ENCODE peak calls at places on chromosomes 2 and 18, in eight cellular contexts. One of them, this sample, is unnamed.

GRCh38 chr2:159204381-159204780 is 82.1 kb downstream of the WDSUB1 start:
- DNase-seq in GM06990: no peak
- DNase-seq in GM12878: no peak
- DNase-seq in mucosa of descending colon: no peak
- DNase-seq in fibroblast of pulmonary artery: no peak
- DNase-seq in colonic mucosa: no peak
- DNase-seq in ovary: no peak
- DNase-seq in HL-60: no peak
- DNase-seq in this sample: no peak

GRCh38 chr2:174015428-174015827 is 50.3 kb upstream of the SP3 start:
- DNase-seq in GM06990: no peak
- DNase-seq in GM12878: no peak
- DNase-seq in mucosa of descending colon: no peak
- DNase-seq in fibroblast of pulmonary artery: no peak
- DNase-seq in colonic mucosa: no peak
- DNase-seq in ovary: no peak
- DNase-seq in HL-60: no peak
- DNase-seq in this sample: no peak

GRCh38 chr2:151973901-151974199 is 125.0 kb downstream of the CACNB4 start:
- DNase-seq in GM06990: no peak
- DNase-seq in GM12878: no peak
- DNase-seq in mucosa of descending colon: no peak
- DNase-seq in fibroblast of pulmonary artery: peak
- DNase-seq in colonic mucosa: no peak
- DNase-seq in ovary: no peak
- DNase-seq in HL-60: peak
- DNase-seq in this sample: no peak

GRCh38 chr2:34401186-34401585 is 802.1 kb upstream of the FAM98A start:
- DNase-seq in GM06990: no peak
- DNase-seq in GM12878: no peak
- DNase-seq in mucosa of descending colon: no peak
- DNase-seq in fibroblast of pulmonary artery: no peak
- DNase-seq in colonic mucosa: no peak
- DNase-seq in ovary: no peak
- DNase-seq in HL-60: no peak
- DNase-seq in this sample: no peak

GRCh38 chr2:27212626-27213471 is 781 bp upstream of the SLC5A6 start:
- DNase-seq in GM06990: no peak
- DNase-seq in GM12878: no peak
- DNase-seq in mucosa of descending colon: no peak
- DNase-seq in fibroblast of pulmonary artery: peak
- DNase-seq in colonic mucosa: peak
- DNase-seq in ovary: no peak
- DNase-seq in HL-60: peak
- DNase-seq in this sample: no peak

GRCh38 chr18:1488957-1489356 is 584.3 kb downstream of the ADCYAP1 start:
- DNase-seq in GM06990: no peak
- DNase-seq in GM12878: no peak
- DNase-seq in mucosa of descending colon: no peak
- DNase-seq in fibroblast of pulmonary artery: no peak
- DNase-seq in colonic mucosa: no peak
- DNase-seq in ovary: no peak
- DNase-seq in HL-60: no peak
- DNase-seq in this sample: no peak

GRCh38 chr2:145044506-145044905 is 524.6 kb upstream of the ZEB2 start:
- DNase-seq in GM06990: no peak
- DNase-seq in GM12878: no peak
- DNase-seq in mucosa of descending colon: no peak
- DNase-seq in fibroblast of pulmonary artery: no peak
- DNase-seq in colonic mucosa: no peak
- DNase-seq in ovary: no peak
- DNase-seq in HL-60: no peak
- DNase-seq in this sample: no peak

GRCh38 chr2:2810504-2810903 is 479.4 kb upstream of the MYT1L start:
- DNase-seq in GM06990: no peak
- DNase-seq in GM12878: no peak
- DNase-seq in mucosa of descending colon: no peak
- DNase-seq in fibroblast of pulmonary artery: no peak
- DNase-seq in colonic mucosa: no peak
- DNase-seq in ovary: no peak
- DNase-seq in HL-60: no peak
- DNase-seq in this sample: no peak

GRCh38 chr2:222418734-222419133 is 5.6 kb upstream of the SGPP2 start:
- DNase-seq in GM06990: no peak
- DNase-seq in GM12878: no peak
- DNase-seq in mucosa of descending colon: no peak
- DNase-seq in fibroblast of pulmonary artery: no peak
- DNase-seq in colonic mucosa: no peak
- DNase-seq in ovary: no peak
- DNase-seq in HL-60: no peak
- DNase-seq in this sample: no peak

GRCh38 chr2:71711470-71711857 is 258.1 kb downstream of the DYSF start:
- DNase-seq in GM06990: no peak
- DNase-seq in GM12878: no peak
- DNase-seq in mucosa of descending colon: no peak
- DNase-seq in fibroblast of pulmonary artery: peak
- DNase-seq in colonic mucosa: no peak
- DNase-seq in ovary: no peak
- DNase-seq in HL-60: peak
- DNase-seq in this sample: no peak
- H3K4me3 ChIP-seq in GM06990: no peak
- H3K4me3 ChIP-seq in GM12878: no peak
- H3K4me3 ChIP-seq in mucosa of descending colon: no peak
- H3K4me3 ChIP-seq in fibroblast of pulmonary artery: no peak
- H3K4me3 ChIP-seq in colonic mucosa: no peak
- H3K4me3 ChIP-seq in ovary: no peak
- H3K4me3 ChIP-seq in HL-60: no peak
- H3K4me3 ChIP-seq in this sample: no peak

GRCh38 chr2:38751043-38751846 is at the start of gene SRSF7:
- DNase-seq in GM06990: peak
- DNase-seq in GM12878: peak
- DNase-seq in mucosa of descending colon: peak
- DNase-seq in fibroblast of pulmonary artery: peak
- DNase-seq in colonic mucosa: peak
- DNase-seq in ovary: peak
- DNase-seq in HL-60: peak
- DNase-seq in this sample: peak
- TF ChIP-seq CTCF in GM06990: no peak
- TF ChIP-seq CTCF in GM12878: no peak
- TF ChIP-seq CTCF in mucosa of descending colon: no peak
- TF ChIP-seq CTCF in fibroblast of pulmonary artery: no peak
- TF ChIP-seq CTCF in colonic mucosa: no peak
- TF ChIP-seq CTCF in ovary: peak
- TF ChIP-seq CTCF in HL-60: no peak
- TF ChIP-seq CTCF in this sample: no peak

GRCh38 chr2:8024506-8024905 is 657.4 kb upstream of the ID2 start:
- DNase-seq in GM06990: no peak
- DNase-seq in GM12878: no peak
- DNase-seq in mucosa of descending colon: no peak
- DNase-seq in fibroblast of pulmonary artery: no peak
- DNase-seq in colonic mucosa: no peak
- DNase-seq in ovary: no peak
- DNase-seq in HL-60: no peak
- DNase-seq in this sample: no peak

GRCh38 chr2:8019934-8020333 is 661.9 kb upstream of the ID2 start:
- DNase-seq in GM06990: no peak
- DNase-seq in GM12878: no peak
- DNase-seq in mucosa of descending colon: no peak
- DNase-seq in fibroblast of pulmonary artery: no peak
- DNase-seq in colonic mucosa: no peak
- DNase-seq in ovary: no peak
- DNase-seq in HL-60: no peak
- DNase-seq in this sample: no peak

GRCh38 chr2:8021942-8022341 is 659.9 kb upstream of the ID2 start:
- DNase-seq in GM06990: no peak
- DNase-seq in GM12878: no peak
- DNase-seq in mucosa of descending colon: no peak
- DNase-seq in fibroblast of pulmonary artery: no peak
- DNase-seq in colonic mucosa: no peak
- DNase-seq in ovary: no peak
- DNase-seq in HL-60: no peak
- DNase-seq in this sample: no peak

GRCh38 chr2:8026381-8026780 is 655.5 kb upstream of the ID2 start:
- DNase-seq in GM06990: no peak
- DNase-seq in GM12878: no peak
- DNase-seq in mucosa of descending colon: no peak
- DNase-seq in fibroblast of pulmonary artery: no peak
- DNase-seq in colonic mucosa: no peak
- DNase-seq in ovary: no peak
- DNase-seq in HL-60: no peak
- DNase-seq in this sample: no peak

GRCh38 chr2:8023241-8023640 is 658.6 kb upstream of the ID2 start:
- DNase-seq in GM06990: no peak
- DNase-seq in GM12878: no peak
- DNase-seq in mucosa of descending colon: no peak
- DNase-seq in fibroblast of pulmonary artery: no peak
- DNase-seq in colonic mucosa: no peak
- DNase-seq in ovary: no peak
- DNase-seq in HL-60: peak
- DNase-seq in this sample: no peak
- H3K4me3 ChIP-seq in GM06990: no peak
- H3K4me3 ChIP-seq in GM12878: no peak
- H3K4me3 ChIP-seq in mucosa of descending colon: no peak
- H3K4me3 ChIP-seq in fibroblast of pulmonary artery: no peak
- H3K4me3 ChIP-seq in colonic mucosa: no peak
- H3K4me3 ChIP-seq in ovary: no peak
- H3K4me3 ChIP-seq in HL-60: no peak
- H3K4me3 ChIP-seq in this sample: no peak

DNA sequence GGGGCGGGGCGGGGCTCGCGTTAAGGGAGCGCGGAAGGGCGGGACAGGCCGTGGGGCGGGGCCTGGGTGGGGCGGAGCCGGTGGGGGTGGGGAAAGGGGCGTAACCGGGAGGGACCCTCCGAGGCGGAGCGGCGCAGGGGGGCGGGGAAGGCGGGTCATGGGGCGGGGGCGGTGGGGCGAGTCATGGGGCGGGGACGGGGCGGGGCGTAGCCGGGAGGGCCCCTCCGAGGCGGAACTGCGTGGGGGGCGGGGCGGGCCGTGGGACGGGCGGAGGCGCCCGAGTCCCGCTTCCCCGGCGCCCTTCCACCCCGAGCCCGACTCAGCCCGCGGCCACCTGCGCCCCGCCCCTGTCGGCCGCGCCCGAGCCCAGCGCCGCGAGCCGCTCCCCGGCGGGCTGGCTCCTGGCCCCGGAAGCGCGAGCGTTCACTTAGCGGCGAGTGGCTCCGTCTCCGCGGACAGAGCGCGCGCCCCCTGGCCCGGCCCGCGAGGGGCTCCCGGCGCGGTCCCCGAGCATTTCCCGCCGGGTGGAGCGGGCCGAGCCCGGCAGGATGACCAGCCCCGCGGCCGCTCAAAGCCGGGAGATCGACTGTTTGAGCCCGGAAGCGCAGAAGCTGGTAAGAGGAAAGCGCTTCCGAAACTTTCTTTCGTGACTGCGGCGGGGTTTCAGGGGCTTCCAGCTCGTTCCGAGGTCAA is 64.7 kb downstream of the LRRFIP1 start:
- DNase-seq in GM06990: peak
- DNase-seq in GM12878: no peak
- DNase-seq in mucosa of descending colon: peak
- DNase-seq in fibroblast of pulmonary artery: peak
- DNase-seq in colonic mucosa: peak
- DNase-seq in ovary: peak
- DNase-seq in HL-60: peak
- DNase-seq in this sample: no peak
- TF ChIP-seq CTCF in GM06990: no peak
- TF ChIP-seq CTCF in GM12878: no peak
- TF ChIP-seq CTCF in mucosa of descending colon: peak
- TF ChIP-seq CTCF in fibroblast of pulmonary artery: no peak
- TF ChIP-seq CTCF in colonic mucosa: no peak
- TF ChIP-seq CTCF in ovary: peak
- TF ChIP-seq CTCF in HL-60: no peak
- TF ChIP-seq CTCF in this sample: no peak

GRCh38 chr18:396571-396970 is 103.9 kb downstream of the COLEC12 start:
- DNase-seq in GM06990: no peak
- DNase-seq in GM12878: no peak
- DNase-seq in mucosa of descending colon: no peak
- DNase-seq in fibroblast of pulmonary artery: no peak
- DNase-seq in colonic mucosa: no peak
- DNase-seq in ovary: no peak
- DNase-seq in HL-60: no peak
- DNase-seq in this sample: no peak

GRCh38 chr18:394997-395383 is 105.5 kb downstream of the COLEC12 start:
- DNase-seq in GM06990: no peak
- DNase-seq in GM12878: no peak
- DNase-seq in mucosa of descending colon: no peak
- DNase-seq in fibroblast of pulmonary artery: peak
- DNase-seq in colonic mucosa: no peak
- DNase-seq in ovary: no peak
- DNase-seq in HL-60: no peak
- DNase-seq in this sample: peak

GRCh38 chr18:394276-394996 is 106.1 kb downstream of the COLEC12 start:
- DNase-seq in GM06990: no peak
- DNase-seq in GM12878: no peak
- DNase-seq in mucosa of descending colon: no peak
- DNase-seq in fibroblast of pulmonary artery: no peak
- DNase-seq in colonic mucosa: no peak
- DNase-seq in ovary: no peak
- DNase-seq in HL-60: no peak
- DNase-seq in this sample: no peak

GRCh38 chr18:396251-396555 is 104.3 kb downstream of the COLEC12 start:
- DNase-seq in GM06990: no peak
- DNase-seq in GM12878: no peak
- DNase-seq in mucosa of descending colon: no peak
- DNase-seq in fibroblast of pulmonary artery: no peak
- DNase-seq in colonic mucosa: no peak
- DNase-seq in ovary: no peak
- DNase-seq in HL-60: no peak
- DNase-seq in this sample: no peak

GRCh38 chr18:395481-396250 is 104.8 kb downstream of the COLEC12 start:
- DNase-seq in GM06990: no peak
- DNase-seq in GM12878: no peak
- DNase-seq in mucosa of descending colon: no peak
- DNase-seq in fibroblast of pulmonary artery: peak
- DNase-seq in colonic mucosa: no peak
- DNase-seq in ovary: no peak
- DNase-seq in HL-60: no peak
- DNase-seq in this sample: peak
- H3K4me3 ChIP-seq in GM06990: no peak
- H3K4me3 ChIP-seq in GM12878: no peak
- H3K4me3 ChIP-seq in mucosa of descending colon: no peak
- H3K4me3 ChIP-seq in fibroblast of pulmonary artery: no peak
- H3K4me3 ChIP-seq in colonic mucosa: no peak
- H3K4me3 ChIP-seq in ovary: no peak
- H3K4me3 ChIP-seq in HL-60: no peak
- H3K4me3 ChIP-seq in this sample: no peak

DNA sequence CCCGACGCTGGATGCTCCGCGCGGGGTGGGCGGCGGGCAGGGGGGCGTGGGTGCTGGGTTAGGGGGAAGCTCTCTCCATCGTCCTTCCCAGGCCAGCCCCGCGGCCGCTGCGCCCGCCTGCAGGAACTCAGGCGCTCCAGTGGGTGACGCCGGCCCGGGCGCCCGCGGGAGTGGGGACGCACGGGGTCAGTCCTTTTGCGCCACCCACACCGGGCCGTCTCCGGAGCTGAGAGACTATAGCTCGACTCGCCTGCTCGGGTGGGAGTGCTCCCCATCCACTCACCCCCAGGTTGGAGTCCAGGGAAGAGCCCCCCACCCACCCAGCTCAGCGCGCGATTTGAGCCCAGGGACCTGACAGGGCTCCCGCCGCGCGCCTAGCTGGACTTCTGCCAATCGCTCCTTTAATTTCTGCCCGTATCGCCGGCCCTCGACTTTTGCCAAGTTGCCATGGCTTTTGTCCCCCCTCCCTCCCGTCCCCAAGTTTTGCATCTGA is 205.6 kb upstream of the SMAD2 start:
- DNase-seq in GM06990: no peak
- DNase-seq in GM12878: no peak
- DNase-seq in mucosa of descending colon: peak
- DNase-seq in fibroblast of pulmonary artery: no peak
- DNase-seq in colonic mucosa: peak
- DNase-seq in ovary: peak
- DNase-seq in HL-60: no peak
- DNase-seq in this sample: no peak
- TF ChIP-seq CTCF in GM06990: no peak
- TF ChIP-seq CTCF in GM12878: no peak
- TF ChIP-seq CTCF in mucosa of descending colon: no peak
- TF ChIP-seq CTCF in fibroblast of pulmonary artery: no peak
- TF ChIP-seq CTCF in colonic mucosa: no peak
- TF ChIP-seq CTCF in ovary: no peak
- TF ChIP-seq CTCF in HL-60: no peak
- TF ChIP-seq CTCF in this sample: no peak

This sample was measured in HFF-Myc.